ENCODE peak calls at places on chromosomes 1 and 21, in four cellular contexts. R is AG04449, W is ecto neural progenitor cell, M is cardiac septum. L is an unnamed sample.

GRCh38 chr1:204565617-204566582 is 49.7 kb downstream of the MDM4 start:
- DNase-seq in R (no peak), W (peak), M (no peak), L (no peak)

GRCh38 chr1:46183119-46183842 is 7.0 kb upstream of the P3R3URF start:
- DNase-seq in R (peak), W (no peak), M (peak), L (peak)

GRCh38 chr1:176691251-176692228 is 228.6 kb downstream of the PAPPA2 start:
- DNase-seq in R (peak), W (no peak), M (no peak), L (no peak)

GRCh38 chr1:19682257-19682656 is 17.6 kb downstream of the HTR6 start:
- DNase-seq in R (peak), W (no peak), M (no peak), L (no peak)

GRCh38 chr1:244730153-244730933 is 77.4 kb downstream of the DESI2 start:
- DNase-seq in R (no peak), W (peak), M (no peak), L (peak)

GRCh38 chr1:38858833-38859560 is 575 bp downstream of the RRAGC start:
- DNase-seq in R (no peak), W (no peak), M (peak), L (no peak)

GRCh38 chr1:23370744-23371710 is 1.4 kb upstream of the ZNF436 start:
- DNase-seq in R (no peak), W (peak), M (no peak), L (no peak)

GRCh38 chr1:10975567-10976326 is 36.7 kb upstream of the TARDBP start:
- DNase-seq in R (peak), W (no peak), M (no peak), L (no peak)

GRCh38 chr1:38865112-38865715 is 5.6 kb upstream of the RRAGC start:
- DNase-seq in R (no peak), W (no peak), M (no peak), L (no peak)

GRCh38 chr21:41321211-41321907 is 4.8 kb downstream of the FAM3B start:
- DNase-seq in R (no peak), W (no peak), M (no peak), L (no peak)

GRCh38 chr1:159900086-159900680 is at the start of gene CFAP45:
- DNase-seq in R (no peak), W (peak), M (peak), L (no peak)

GRCh38 chr1:247421074-247421473 is 5.1 kb downstream of the NLRP3 start:
- DNase-seq in R (no peak), W (no peak), M (no peak), L (no peak)

GRCh38 chr1:3668585-3669300 is 16.4 kb downstream of the TP73 start:
- DNase-seq in R (no peak), W (no peak), M (peak), L (no peak)

GRCh38 chr1:237756304-237756967 is 134.3 kb downstream of the ZP4 start:
- DNase-seq in R (no peak), W (no peak), M (no peak), L (no peak)

GRCh38 chr1:65339866-65340483 is 30.6 kb downstream of the DNAJC6 start:
- DNase-seq in R (no peak), W (no peak), M (no peak), L (peak)